ENCODE peak calls at places on chromosomes 6 and 20, in eight cellular contexts. H is adipocyte; S is nephron progenitor cell; L is NCI-H1092; Q is HFFc6; U is stimulated activated CD4-positive, alpha-beta T cell treated with anti-CD3 and anti-CD28 coated beads, TNF-alpha, amount 100 ng/mL, for 24 hours; B is EH; W is GM04504. D is an unnamed sample.

GRCh38 chr6:151652338-151652737 is 155.1 kb upstream of the ESR1 start:
- DNase-seq in B (no peak), W (no peak), U (no peak), L (no peak), S (no peak), H (no peak), Q (no peak), D (no peak)

GRCh38 chr20:909641-910040 is 6.5 kb downstream of the ANGPT4 start:
- DNase-seq in U (no peak), H (no peak), S (no peak), W (no peak), L (no peak), Q (no peak), B (no peak), D (no peak)

GRCh38 chr6:135423649-135424128 is 73.9 kb downstream of the AHI1 start:
- DNase-seq in H (peak; percentile 70), W (peak; percentile 13), S (no peak), Q (peak; percentile 42), B (peak; percentile 56), L (no peak), U (no peak), D (no peak)

GRCh38 chr6:118558811-118559217 is 10.7 kb downstream of the PLN start:
- DNase-seq in Q (no peak), H (no peak), B (peak; percentile 35), L (no peak), S (no peak), W (no peak), U (no peak), D (no peak)

GRCh38 chr20:12700701-12701100 is 308.1 kb upstream of the SPTLC3 start:
- DNase-seq in H (no peak), B (no peak), W (no peak), L (no peak), S (no peak), Q (no peak), U (no peak), D (no peak)

GRCh38 chr6:37283268-37283667 is 25.3 kb upstream of the TMEM217 start:
- DNase-seq in W (peak; percentile 11), Q (no peak), B (no peak), L (no peak), H (peak; percentile 12), S (no peak), U (no peak), D (no peak)

GRCh38 chr6:20444786-20445271 is 43.1 kb downstream of the E2F3 start:
- DNase-seq in H (no peak), B (peak; percentile 7), W (no peak), Q (no peak), L (no peak), U (no peak), S (no peak), D (no peak)

GRCh38 chr20:11726021-11726420 is 191.7 kb upstream of the BTBD3 start:
- DNase-seq in S (no peak), U (no peak), Q (no peak), B (peak; percentile 11), H (no peak), L (peak; percentile 85), W (no peak), D (no peak)

GRCh38 chr6:80214436-80215022 is 108.1 kb downstream of the BCKDHB start:
- DNase-seq in Q (peak; percentile 57), H (peak; percentile 89), B (peak; percentile 70), W (no peak), S (peak; percentile 25), L (peak; percentile 7), U (no peak), D (no peak)

GRCh38 chr6:131348572-131348971 is 213.3 kb downstream of the AKAP7 start:
- DNase-seq in L (no peak), U (no peak), B (no peak), W (no peak), Q (no peak), S (no peak), H (no peak), D (no peak)

GRCh38 chr6:33980176-33980805 is 165.6 kb downstream of the GRM4 start:
- DNase-seq in B (no peak), S (no peak), L (no peak), U (no peak), W (no peak), Q (no peak), H (no peak), D (no peak)

GRCh38 chr20:13147971-13148370 is 73.1 kb upstream of the ISM1 start:
- DNase-seq in Q (no peak), H (peak; percentile 42), L (no peak), S (no peak), B (no peak), W (no peak), U (no peak), D (no peak)

GRCh38 chr6:84773431-84774173 is 9.2 kb upstream of the TBX18 start:
- DNase-seq in B (peak; percentile 39), H (peak; percentile 47), W (no peak), Q (no peak), L (no peak), U (no peak), S (peak; percentile 55), D (no peak)

GRCh38 chr6:113447088-113447831 is 409.9 kb upstream of the MARCKS start:
- DNase-seq in H (peak; percentile 85), W (peak; percentile 81), L (no peak), S (no peak), B (peak; percentile 96), U (no peak), Q (peak; percentile 86), D (no peak)

D was measured in uterus.